ENCODE peak calls at places on chromosomes 3 and 15, in six cellular contexts. One of them, this sample, is unnamed.

GRCh38 chr3:178343433-178344038 is 192.7 kb upstream of the KCNMB2 start:
- DNase-seq in H1: no peak
- DNase-seq in H9: no peak
- DNase-seq in IMR-90: no peak
- DNase-seq in mesendoderm: no peak
- DNase-seq in neuronal stem cell: no peak
- DNase-seq in this sample: no peak

GRCh38 chr15:73246411-73246810 is 122.3 kb downstream of the HCN4 start:
- DNase-seq in neuronal stem cell: no peak
- DNase-seq in mesendoderm: no peak
- DNase-seq in H9: no peak
- DNase-seq in H1: no peak
- DNase-seq in IMR-90: no peak
- DNase-seq in this sample: no peak

GRCh38 chr3:11734-12133 is 184.8 kb upstream of the CHL1 start:
- DNase-seq in mesendoderm: no peak
- DNase-seq in IMR-90: no peak
- DNase-seq in neuronal stem cell: no peak
- DNase-seq in H9: peak; percentile 37
- DNase-seq in H1: no peak
- DNase-seq in this sample: peak; percentile 12

GRCh38 chr3:13197281-13197680 is 124.1 kb upstream of the IQSEC1 start:
- DNase-seq in neuronal stem cell: no peak
- DNase-seq in H1: no peak
- DNase-seq in IMR-90: no peak
- DNase-seq in H9: no peak
- DNase-seq in mesendoderm: no peak
- DNase-seq in this sample: no peak

GRCh38 chr15:40217166-40217785 is 21.6 kb upstream of the PAK6 start:
- DNase-seq in mesendoderm: peak; percentile 84
- DNase-seq in IMR-90: peak; percentile 70
- DNase-seq in H9: no peak
- DNase-seq in H1: no peak
- DNase-seq in neuronal stem cell: peak; percentile 65
- DNase-seq in this sample: peak; percentile 80

GRCh38 chr15:82930466-82930865 is 22.1 kb downstream of the HOMER2 start:
- DNase-seq in H9: no peak
- DNase-seq in mesendoderm: no peak
- DNase-seq in neuronal stem cell: no peak
- DNase-seq in IMR-90: no peak
- DNase-seq in H1: no peak
- DNase-seq in this sample: no peak

GRCh38 chr3:138479355-138479964 is 45.0 kb downstream of the ESYT3 start:
- DNase-seq in H9: peak; percentile 69
- DNase-seq in IMR-90: peak; percentile 46
- DNase-seq in H1: no peak
- DNase-seq in mesendoderm: peak; percentile 81
- DNase-seq in neuronal stem cell: peak; percentile 41
- DNase-seq in this sample: peak; percentile 53

GRCh38 chr3:49930922-49931321 is 1.3 kb upstream of the MON1A start:
- DNase-seq in H9: peak; percentile 89
- DNase-seq in IMR-90: no peak
- DNase-seq in mesendoderm: peak; percentile 93
- DNase-seq in neuronal stem cell: peak; percentile 56
- DNase-seq in H1: peak; percentile 71
- DNase-seq in this sample: no peak

GRCh38 chr3:170766823-170767575 is 103.0 kb downstream of the RPL22L1 start:
- DNase-seq in H9: no peak
- DNase-seq in H1: no peak
- DNase-seq in mesendoderm: no peak
- DNase-seq in IMR-90: no peak
- DNase-seq in neuronal stem cell: no peak
- DNase-seq in this sample: peak; percentile 13

GRCh38 chr3:161348791-161349400 is 22.4 kb downstream of the SPTSSB start:
- DNase-seq in H1: no peak
- DNase-seq in H9: no peak
- DNase-seq in neuronal stem cell: no peak
- DNase-seq in mesendoderm: no peak
- DNase-seq in IMR-90: no peak
- DNase-seq in this sample: peak; percentile 20

GRCh38 chr15:39594764-39595620 is 14.1 kb downstream of the THBS1 start:
- DNase-seq in H9: no peak
- DNase-seq in H1: no peak
- DNase-seq in neuronal stem cell: no peak
- DNase-seq in IMR-90: peak; percentile 57
- DNase-seq in mesendoderm: no peak
- DNase-seq in this sample: peak; percentile 24

GRCh38 chr3:178588593-178588992 is 52.4 kb downstream of the KCNMB2 start:
- DNase-seq in neuronal stem cell: no peak
- DNase-seq in H1: no peak
- DNase-seq in H9: no peak
- DNase-seq in mesendoderm: no peak
- DNase-seq in IMR-90: no peak
- DNase-seq in this sample: no peak

GRCh38 chr15:36769110-36769509 is 189.7 kb downstream of the CDIN1 start:
- DNase-seq in IMR-90: peak; percentile 84
- DNase-seq in H9: no peak
- DNase-seq in neuronal stem cell: no peak
- DNase-seq in mesendoderm: no peak
- DNase-seq in H1: no peak
- DNase-seq in this sample: peak; percentile 56

GRCh38 chr3:39668420-39668819 is 141.0 kb upstream of the MYRIP start:
- DNase-seq in neuronal stem cell: peak; percentile 33
- DNase-seq in H9: no peak
- DNase-seq in mesendoderm: peak; percentile 66
- DNase-seq in IMR-90: peak; percentile 38
- DNase-seq in H1: no peak
- DNase-seq in this sample: peak; percentile 37

GRCh38 chr3:129313983-129314756 is 35.5 kb downstream of the HMCES start:
- DNase-seq in H9: peak; percentile 42
- DNase-seq in H1: no peak
- DNase-seq in mesendoderm: peak; percentile 54
- DNase-seq in neuronal stem cell: no peak
- DNase-seq in IMR-90: peak; percentile 36
- DNase-seq in this sample: peak; percentile 68

GRCh38 chr3:178703268-178703975 is 167.2 kb downstream of the KCNMB2 start:
- DNase-seq in H9: no peak
- DNase-seq in IMR-90: peak; percentile 97
- DNase-seq in neuronal stem cell: no peak
- DNase-seq in H1: no peak
- DNase-seq in mesendoderm: no peak
- DNase-seq in this sample: peak; percentile 95

GRCh38 chr3:39126532-39127071 is 19.1 kb downstream of the TTC21A start:
- DNase-seq in mesendoderm: peak; percentile 83
- DNase-seq in neuronal stem cell: peak; percentile 33
- DNase-seq in H9: peak; percentile 68
- DNase-seq in H1: no peak
- DNase-seq in IMR-90: peak; percentile 65
- DNase-seq in this sample: peak; percentile 65

GRCh38 chr3:52313774-52314188 is 2.3 kb upstream of the DNAH1 start:
- DNase-seq in mesendoderm: no peak
- DNase-seq in H9: no peak
- DNase-seq in H1: no peak
- DNase-seq in neuronal stem cell: no peak
- DNase-seq in IMR-90: peak; percentile 47
- DNase-seq in this sample: peak; percentile 62

GRCh38 chr15:31848621-31849020 is 181.7 kb upstream of the CHRNA7 start:
- DNase-seq in IMR-90: no peak
- DNase-seq in H1: no peak
- DNase-seq in neuronal stem cell: no peak
- DNase-seq in H9: no peak
- DNase-seq in mesendoderm: no peak
- DNase-seq in this sample: no peak

GRCh38 chr3:128067481-128067880 is 15.2 kb downstream of the SEC61A1 start:
- DNase-seq in H9: no peak
- DNase-seq in mesendoderm: peak; percentile 37
- DNase-seq in IMR-90: no peak
- DNase-seq in H1: no peak
- DNase-seq in neuronal stem cell: no peak
- DNase-seq in this sample: no peak

GRCh38 chr3:59451041-59451763 is 401.4 kb upstream of the CFAP20DC start:
- DNase-seq in H9: no peak
- DNase-seq in mesendoderm: peak; percentile 41
- DNase-seq in H1: no peak
- DNase-seq in neuronal stem cell: no peak
- DNase-seq in IMR-90: no peak
- DNase-seq in this sample: peak; percentile 32

GRCh38 chr15:40296561-40297230 is 11.0 kb downstream of the PLCB2 start:
- DNase-seq in mesendoderm: no peak
- DNase-seq in neuronal stem cell: no peak
- DNase-seq in H9: no peak
- DNase-seq in IMR-90: no peak
- DNase-seq in H1: no peak
- DNase-seq in this sample: no peak

GRCh38 chr3:140771030-140771677 is 93.3 kb downstream of the TRIM42 start:
- DNase-seq in IMR-90: no peak
- DNase-seq in H1: no peak
- DNase-seq in mesendoderm: peak; percentile 9
- DNase-seq in H9: no peak
- DNase-seq in neuronal stem cell: no peak
- DNase-seq in this sample: no peak

GRCh38 chr3:127779747-127780146 is 42.6 kb downstream of the MGLL start:
- DNase-seq in IMR-90: peak; percentile 69
- DNase-seq in H1: no peak
- DNase-seq in neuronal stem cell: no peak
- DNase-seq in H9: no peak
- DNase-seq in mesendoderm: no peak
- DNase-seq in this sample: peak; percentile 50

GRCh38 chr3:188918086-188918485 is 253.7 kb upstream of the TPRG1 start:
- DNase-seq in H9: no peak
- DNase-seq in mesendoderm: peak; percentile 79
- DNase-seq in IMR-90: peak; percentile 31
- DNase-seq in H1: no peak
- DNase-seq in neuronal stem cell: no peak
- DNase-seq in this sample: no peak

GRCh38 chr3:188916934-188917391 is 254.8 kb upstream of the TPRG1 start:
- DNase-seq in IMR-90: no peak
- DNase-seq in mesendoderm: no peak
- DNase-seq in neuronal stem cell: no peak
- DNase-seq in H9: no peak
- DNase-seq in H1: no peak
- DNase-seq in this sample: peak; percentile 26

GRCh38 chr3:188914556-188914955 is 257.2 kb upstream of the TPRG1 start:
- DNase-seq in IMR-90: peak; percentile 89
- DNase-seq in H1: no peak
- DNase-seq in neuronal stem cell: no peak
- DNase-seq in mesendoderm: no peak
- DNase-seq in H9: no peak
- DNase-seq in this sample: peak; percentile 89

GRCh38 chr3:188913084-188913483 is 258.7 kb upstream of the TPRG1 start:
- DNase-seq in H9: no peak
- DNase-seq in IMR-90: no peak
- DNase-seq in mesendoderm: no peak
- DNase-seq in H1: no peak
- DNase-seq in neuronal stem cell: no peak
- DNase-seq in this sample: no peak

GRCh38 chr3:188915137-188915536 is 256.6 kb upstream of the TPRG1 start:
- DNase-seq in IMR-90: peak; percentile 63
- DNase-seq in neuronal stem cell: no peak
- DNase-seq in mesendoderm: no peak
- DNase-seq in H1: no peak
- DNase-seq in H9: no peak
- DNase-seq in this sample: no peak
- H3K27ac ChIP-seq in IMR-90: no peak overlapping the region
- H3K27ac ChIP-seq in neuronal stem cell: no peak overlapping the region
- H3K27ac ChIP-seq in mesendoderm: no peak overlapping the region
- H3K27ac ChIP-seq in H1: no peak overlapping the region
- H3K27ac ChIP-seq in H9: no peak overlapping the region
- H3K27ac ChIP-seq in this sample: no peak overlapping the region

GRCh38 chr3:5185093-5185673 is 2.3 kb upstream of the EDEM1 start:
- DNase-seq in neuronal stem cell: no peak
- DNase-seq in mesendoderm: no peak
- DNase-seq in IMR-90: no peak
- DNase-seq in H9: no peak
- DNase-seq in H1: no peak
- DNase-seq in this sample: no peak
- H2BK15ac ChIP-seq in neuronal stem cell: no peak overlapping the region
- H2BK15ac ChIP-seq in mesendoderm: no peak overlapping the region
- H2BK15ac ChIP-seq in IMR-90: no peak overlapping the region
- H2BK15ac ChIP-seq in H9: no peak overlapping the region
- H2BK15ac ChIP-seq in H1: no peak overlapping the region
- H2BK15ac ChIP-seq in this sample: no peak overlapping the region

DNA sequence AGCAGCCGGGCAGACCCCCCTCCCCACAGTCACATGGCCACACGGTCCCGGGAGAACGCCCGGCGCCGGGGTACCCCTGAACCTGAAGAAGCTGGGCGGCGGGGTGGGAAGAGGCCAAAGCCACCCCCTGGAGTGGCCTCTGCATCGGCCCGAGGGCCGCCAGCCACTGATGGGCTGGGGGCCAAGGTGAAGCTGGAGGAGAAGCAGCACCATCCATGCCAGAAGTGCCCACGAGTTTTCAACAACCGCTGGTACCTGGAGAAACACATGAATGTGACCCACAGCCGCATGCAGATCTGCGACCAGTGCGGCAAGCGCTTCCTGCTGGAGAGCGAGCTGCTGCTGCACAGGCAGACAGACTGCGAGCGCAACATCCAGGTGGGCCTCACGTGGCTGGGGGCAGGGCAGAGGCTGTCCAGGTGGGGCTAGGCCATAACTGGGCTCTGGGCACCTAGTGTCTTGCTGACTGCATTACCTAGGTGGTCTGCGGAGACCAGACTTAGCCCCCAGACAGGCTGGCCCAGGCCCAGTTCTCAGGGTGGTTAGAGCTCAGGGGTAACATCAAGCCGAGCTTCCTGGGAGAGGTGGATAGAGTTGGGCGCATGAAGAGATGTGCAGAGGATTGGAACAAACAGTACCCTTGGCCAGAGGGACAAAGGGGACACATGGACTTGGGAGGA is 6.1 kb downstream of the ZBTB47 start:
- DNase-seq in IMR-90: no peak
- DNase-seq in H1: peak; percentile 45
- DNase-seq in H9: peak; percentile 29
- DNase-seq in mesendoderm: no peak
- DNase-seq in neuronal stem cell: no peak
- DNase-seq in this sample: no peak
- H3K27ac ChIP-seq in IMR-90: no peak overlapping the region
- H3K27ac ChIP-seq in H1: no peak overlapping the region
- H3K27ac ChIP-seq in H9: no peak overlapping the region
- H3K27ac ChIP-seq in mesendoderm: no peak overlapping the region
- H3K27ac ChIP-seq in neuronal stem cell: no peak overlapping the region
- H3K27ac ChIP-seq in this sample: no peak overlapping the region

DNA sequence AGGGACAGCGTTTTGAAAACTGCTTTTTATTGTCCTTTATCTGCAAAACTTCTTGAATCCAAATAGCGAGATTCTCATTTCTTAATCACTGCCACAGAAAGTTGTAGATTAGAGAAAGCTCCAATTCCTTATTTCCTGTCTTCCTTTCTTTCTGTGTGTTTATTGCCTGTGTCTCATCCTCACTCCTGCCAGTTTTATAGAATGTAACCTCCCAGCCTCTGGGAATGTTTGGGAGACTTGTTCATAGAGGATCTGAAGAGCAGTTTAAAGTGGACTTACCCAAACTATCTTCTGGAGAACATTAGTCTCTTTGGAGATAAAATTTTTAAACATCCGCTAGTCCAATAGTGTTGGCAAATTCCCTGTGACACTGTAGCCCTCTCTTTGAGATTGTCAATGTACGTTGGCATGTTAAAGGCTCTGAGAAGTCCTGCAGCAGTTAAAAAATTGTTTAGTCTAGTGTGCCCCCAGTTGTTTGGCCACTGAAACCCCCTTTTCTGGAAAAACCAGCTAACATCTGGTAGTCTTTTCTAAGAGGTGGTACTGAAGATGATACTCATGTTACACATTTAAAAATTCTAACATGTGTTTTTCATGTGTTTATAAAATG is 50.5 kb downstream of the FLNB start:
- DNase-seq in mesendoderm: no peak
- DNase-seq in IMR-90: peak; percentile 87
- DNase-seq in H9: no peak
- DNase-seq in H1: no peak
- DNase-seq in neuronal stem cell: no peak
- DNase-seq in this sample: peak; percentile 92
- H2BK15ac ChIP-seq in mesendoderm: no peak overlapping the region
- H2BK15ac ChIP-seq in IMR-90: peak overlapping the region; percentile 49
- H2BK15ac ChIP-seq in H9: no peak overlapping the region
- H2BK15ac ChIP-seq in H1: no peak overlapping the region
- H2BK15ac ChIP-seq in neuronal stem cell: no peak overlapping the region
- H2BK15ac ChIP-seq in this sample: no peak overlapping the region